ENCODE peak calls at places on chromosomes 2 and 18, in seven cellular contexts. One of them, this sample, is unnamed.

GRCh38 chr2:16482485-16482884 is 183.1 kb downstream of the CYRIA start:
- DNase-seq in stimulated activated CD4-positive, alpha-beta T cell treated with anti-CD3 and anti-CD28 coated beads, Interleukin-2, amount 100 ng/mL, for 48 hours: no peak
- DNase-seq in EL: no peak
- DNase-seq in NCI-H1694 treated with DMSO at 0.1 percent for 48 hours: no peak
- DNase-seq in stimulated activated CD8-positive, alpha-beta memory T cell treated with anti-CD3 and anti-CD28 coated beads, Interleukin-12 subunit alpha, Interleukin-12 subunit beta, amount 100 ng/mL, for 1 hour: no peak
- DNase-seq in T-helper 17 cell: no peak
- DNase-seq in activated CD4-positive, CD25-positive, alpha-beta regulatory T cell: no peak
- DNase-seq in this sample: no peak

GRCh38 chr2:163471947-163472346 is 263.9 kb downstream of the FIGN start:
- DNase-seq in stimulated activated CD4-positive, alpha-beta T cell treated with anti-CD3 and anti-CD28 coated beads, Interleukin-2, amount 100 ng/mL, for 48 hours: no peak
- DNase-seq in EL: no peak
- DNase-seq in activated CD4-positive, CD25-positive, alpha-beta regulatory T cell: no peak
- DNase-seq in NCI-H1694 treated with DMSO at 0.1 percent for 48 hours: no peak
- DNase-seq in T-helper 17 cell: no peak
- DNase-seq in stimulated activated CD8-positive, alpha-beta memory T cell treated with anti-CD3 and anti-CD28 coated beads, Interleukin-12 subunit alpha, Interleukin-12 subunit beta, amount 100 ng/mL, for 1 hour: no peak
- DNase-seq in this sample: no peak

GRCh38 chr2:212357606-212358005 is 181.0 kb downstream of the ERBB4 start:
- DNase-seq in stimulated activated CD8-positive, alpha-beta memory T cell treated with anti-CD3 and anti-CD28 coated beads, Interleukin-12 subunit alpha, Interleukin-12 subunit beta, amount 100 ng/mL, for 1 hour: no peak
- DNase-seq in activated CD4-positive, CD25-positive, alpha-beta regulatory T cell: no peak
- DNase-seq in T-helper 17 cell: no peak
- DNase-seq in NCI-H1694 treated with DMSO at 0.1 percent for 48 hours: no peak
- DNase-seq in stimulated activated CD4-positive, alpha-beta T cell treated with anti-CD3 and anti-CD28 coated beads, Interleukin-2, amount 100 ng/mL, for 48 hours: no peak
- DNase-seq in EL: no peak
- DNase-seq in this sample: no peak

GRCh38 chr2:183284606-183285005 is 160.4 kb downstream of the NUP35 start:
- DNase-seq in activated CD4-positive, CD25-positive, alpha-beta regulatory T cell: no peak
- DNase-seq in stimulated activated CD4-positive, alpha-beta T cell treated with anti-CD3 and anti-CD28 coated beads, Interleukin-2, amount 100 ng/mL, for 48 hours: no peak
- DNase-seq in EL: peak; percentile 95
- DNase-seq in stimulated activated CD8-positive, alpha-beta memory T cell treated with anti-CD3 and anti-CD28 coated beads, Interleukin-12 subunit alpha, Interleukin-12 subunit beta, amount 100 ng/mL, for 1 hour: no peak
- DNase-seq in NCI-H1694 treated with DMSO at 0.1 percent for 48 hours: no peak
- DNase-seq in T-helper 17 cell: no peak
- DNase-seq in this sample: no peak

GRCh38 chr2:24104906-24105305 is 18.2 kb downstream of the PFN4 start:
- DNase-seq in stimulated activated CD8-positive, alpha-beta memory T cell treated with anti-CD3 and anti-CD28 coated beads, Interleukin-12 subunit alpha, Interleukin-12 subunit beta, amount 100 ng/mL, for 1 hour: no peak
- DNase-seq in stimulated activated CD4-positive, alpha-beta T cell treated with anti-CD3 and anti-CD28 coated beads, Interleukin-2, amount 100 ng/mL, for 48 hours: no peak
- DNase-seq in EL: no peak
- DNase-seq in T-helper 17 cell: no peak
- DNase-seq in NCI-H1694 treated with DMSO at 0.1 percent for 48 hours: no peak
- DNase-seq in activated CD4-positive, CD25-positive, alpha-beta regulatory T cell: no peak
- DNase-seq in this sample: no peak

GRCh38 chr2:8994386-8994785 is 9.1 kb downstream of the MBOAT2 start:
- DNase-seq in stimulated activated CD8-positive, alpha-beta memory T cell treated with anti-CD3 and anti-CD28 coated beads, Interleukin-12 subunit alpha, Interleukin-12 subunit beta, amount 100 ng/mL, for 1 hour: no peak
- DNase-seq in T-helper 17 cell: no peak
- DNase-seq in stimulated activated CD4-positive, alpha-beta T cell treated with anti-CD3 and anti-CD28 coated beads, Interleukin-2, amount 100 ng/mL, for 48 hours: no peak
- DNase-seq in activated CD4-positive, CD25-positive, alpha-beta regulatory T cell: no peak
- DNase-seq in EL: no peak
- DNase-seq in NCI-H1694 treated with DMSO at 0.1 percent for 48 hours: no peak
- DNase-seq in this sample: no peak

GRCh38 chr2:98806266-98806697 is 75.3 kb upstream of the MGAT4A start:
- DNase-seq in NCI-H1694 treated with DMSO at 0.1 percent for 48 hours: peak; percentile 56
- DNase-seq in EL: peak; percentile 18
- DNase-seq in stimulated activated CD4-positive, alpha-beta T cell treated with anti-CD3 and anti-CD28 coated beads, Interleukin-2, amount 100 ng/mL, for 48 hours: no peak
- DNase-seq in stimulated activated CD8-positive, alpha-beta memory T cell treated with anti-CD3 and anti-CD28 coated beads, Interleukin-12 subunit alpha, Interleukin-12 subunit beta, amount 100 ng/mL, for 1 hour: no peak
- DNase-seq in activated CD4-positive, CD25-positive, alpha-beta regulatory T cell: no peak
- DNase-seq in T-helper 17 cell: no peak
- DNase-seq in this sample: no peak

GRCh38 chr18:21865043-21865442 is 124.5 kb downstream of the MIB1 start:
- DNase-seq in NCI-H1694 treated with DMSO at 0.1 percent for 48 hours: no peak
- DNase-seq in activated CD4-positive, CD25-positive, alpha-beta regulatory T cell: no peak
- DNase-seq in stimulated activated CD8-positive, alpha-beta memory T cell treated with anti-CD3 and anti-CD28 coated beads, Interleukin-12 subunit alpha, Interleukin-12 subunit beta, amount 100 ng/mL, for 1 hour: no peak
- DNase-seq in stimulated activated CD4-positive, alpha-beta T cell treated with anti-CD3 and anti-CD28 coated beads, Interleukin-2, amount 100 ng/mL, for 48 hours: no peak
- DNase-seq in T-helper 17 cell: no peak
- DNase-seq in EL: peak; percentile 31
- DNase-seq in this sample: no peak

GRCh38 chr2:159609933-159610523 is 6.3 kb downstream of the BAZ2B start:
- DNase-seq in T-helper 17 cell: no peak
- DNase-seq in stimulated activated CD4-positive, alpha-beta T cell treated with anti-CD3 and anti-CD28 coated beads, Interleukin-2, amount 100 ng/mL, for 48 hours: no peak
- DNase-seq in NCI-H1694 treated with DMSO at 0.1 percent for 48 hours: peak; percentile 28
- DNase-seq in stimulated activated CD8-positive, alpha-beta memory T cell treated with anti-CD3 and anti-CD28 coated beads, Interleukin-12 subunit alpha, Interleukin-12 subunit beta, amount 100 ng/mL, for 1 hour: no peak
- DNase-seq in EL: no peak
- DNase-seq in activated CD4-positive, CD25-positive, alpha-beta regulatory T cell: no peak
- DNase-seq in this sample: no peak

GRCh38 chr2:172323256-172323655 is 104.1 kb upstream of the ITGA6 start:
- DNase-seq in activated CD4-positive, CD25-positive, alpha-beta regulatory T cell: no peak
- DNase-seq in stimulated activated CD4-positive, alpha-beta T cell treated with anti-CD3 and anti-CD28 coated beads, Interleukin-2, amount 100 ng/mL, for 48 hours: no peak
- DNase-seq in stimulated activated CD8-positive, alpha-beta memory T cell treated with anti-CD3 and anti-CD28 coated beads, Interleukin-12 subunit alpha, Interleukin-12 subunit beta, amount 100 ng/mL, for 1 hour: no peak
- DNase-seq in EL: no peak
- DNase-seq in T-helper 17 cell: no peak
- DNase-seq in NCI-H1694 treated with DMSO at 0.1 percent for 48 hours: no peak
- DNase-seq in this sample: no peak

GRCh38 chr2:3324404-3325281 is 53.0 kb downstream of the EIPR1 start:
- DNase-seq in T-helper 17 cell: no peak
- DNase-seq in EL: no peak
- DNase-seq in activated CD4-positive, CD25-positive, alpha-beta regulatory T cell: no peak
- DNase-seq in stimulated activated CD4-positive, alpha-beta T cell treated with anti-CD3 and anti-CD28 coated beads, Interleukin-2, amount 100 ng/mL, for 48 hours: no peak
- DNase-seq in stimulated activated CD8-positive, alpha-beta memory T cell treated with anti-CD3 and anti-CD28 coated beads, Interleukin-12 subunit alpha, Interleukin-12 subunit beta, amount 100 ng/mL, for 1 hour: no peak
- DNase-seq in NCI-H1694 treated with DMSO at 0.1 percent for 48 hours: no peak
- DNase-seq in this sample: no peak

GRCh38 chr2:150392614-150393013 is 94.9 kb downstream of the RND3 start:
- DNase-seq in NCI-H1694 treated with DMSO at 0.1 percent for 48 hours: no peak
- DNase-seq in T-helper 17 cell: no peak
- DNase-seq in activated CD4-positive, CD25-positive, alpha-beta regulatory T cell: no peak
- DNase-seq in EL: no peak
- DNase-seq in stimulated activated CD4-positive, alpha-beta T cell treated with anti-CD3 and anti-CD28 coated beads, Interleukin-2, amount 100 ng/mL, for 48 hours: no peak
- DNase-seq in stimulated activated CD8-positive, alpha-beta memory T cell treated with anti-CD3 and anti-CD28 coated beads, Interleukin-12 subunit alpha, Interleukin-12 subunit beta, amount 100 ng/mL, for 1 hour: no peak
- DNase-seq in this sample: no peak

GRCh38 chr2:177433402-177433801 is 40.8 kb downstream of the AGPS start:
- DNase-seq in stimulated activated CD8-positive, alpha-beta memory T cell treated with anti-CD3 and anti-CD28 coated beads, Interleukin-12 subunit alpha, Interleukin-12 subunit beta, amount 100 ng/mL, for 1 hour: no peak
- DNase-seq in activated CD4-positive, CD25-positive, alpha-beta regulatory T cell: no peak
- DNase-seq in NCI-H1694 treated with DMSO at 0.1 percent for 48 hours: no peak
- DNase-seq in T-helper 17 cell: no peak
- DNase-seq in stimulated activated CD4-positive, alpha-beta T cell treated with anti-CD3 and anti-CD28 coated beads, Interleukin-2, amount 100 ng/mL, for 48 hours: no peak
- DNase-seq in EL: no peak
- DNase-seq in this sample: no peak

GRCh38 chr2:178397002-178397605 is 53.9 kb downstream of the PRKRA start:
- DNase-seq in EL: peak; percentile 56
- DNase-seq in stimulated activated CD4-positive, alpha-beta T cell treated with anti-CD3 and anti-CD28 coated beads, Interleukin-2, amount 100 ng/mL, for 48 hours: no peak
- DNase-seq in T-helper 17 cell: no peak
- DNase-seq in NCI-H1694 treated with DMSO at 0.1 percent for 48 hours: peak; percentile 70
- DNase-seq in stimulated activated CD8-positive, alpha-beta memory T cell treated with anti-CD3 and anti-CD28 coated beads, Interleukin-12 subunit alpha, Interleukin-12 subunit beta, amount 100 ng/mL, for 1 hour: no peak
- DNase-seq in activated CD4-positive, CD25-positive, alpha-beta regulatory T cell: no peak
- DNase-seq in this sample: no peak

GRCh38 chr18:8142131-8142711 is 467.0 kb upstream of the RAB12 start:
- DNase-seq in stimulated activated CD8-positive, alpha-beta memory T cell treated with anti-CD3 and anti-CD28 coated beads, Interleukin-12 subunit alpha, Interleukin-12 subunit beta, amount 100 ng/mL, for 1 hour: no peak
- DNase-seq in stimulated activated CD4-positive, alpha-beta T cell treated with anti-CD3 and anti-CD28 coated beads, Interleukin-2, amount 100 ng/mL, for 48 hours: no peak
- DNase-seq in T-helper 17 cell: no peak
- DNase-seq in NCI-H1694 treated with DMSO at 0.1 percent for 48 hours: no peak
- DNase-seq in EL: peak; percentile 60
- DNase-seq in activated CD4-positive, CD25-positive, alpha-beta regulatory T cell: no peak
- DNase-seq in this sample: no peak

GRCh38 chr2:171210864-171211431 is 50.3 kb upstream of the TLK1 start:
- DNase-seq in T-helper 17 cell: peak; percentile 12
- DNase-seq in NCI-H1694 treated with DMSO at 0.1 percent for 48 hours: no peak
- DNase-seq in stimulated activated CD4-positive, alpha-beta T cell treated with anti-CD3 and anti-CD28 coated beads, Interleukin-2, amount 100 ng/mL, for 48 hours: peak; percentile 27
- DNase-seq in EL: no peak
- DNase-seq in stimulated activated CD8-positive, alpha-beta memory T cell treated with anti-CD3 and anti-CD28 coated beads, Interleukin-12 subunit alpha, Interleukin-12 subunit beta, amount 100 ng/mL, for 1 hour: no peak
- DNase-seq in activated CD4-positive, CD25-positive, alpha-beta regulatory T cell: no peak
- DNase-seq in this sample: no peak

GRCh38 chr2:236663671-236664101 is 94.1 kb downstream of the ACKR3 start:
- DNase-seq in NCI-H1694 treated with DMSO at 0.1 percent for 48 hours: no peak
- DNase-seq in stimulated activated CD4-positive, alpha-beta T cell treated with anti-CD3 and anti-CD28 coated beads, Interleukin-2, amount 100 ng/mL, for 48 hours: no peak
- DNase-seq in activated CD4-positive, CD25-positive, alpha-beta regulatory T cell: no peak
- DNase-seq in EL: peak; percentile 89
- DNase-seq in T-helper 17 cell: no peak
- DNase-seq in stimulated activated CD8-positive, alpha-beta memory T cell treated with anti-CD3 and anti-CD28 coated beads, Interleukin-12 subunit alpha, Interleukin-12 subunit beta, amount 100 ng/mL, for 1 hour: no peak
- DNase-seq in this sample: no peak

GRCh38 chr2:226467633-226468032 is 332.0 kb downstream of the IRS1 start:
- DNase-seq in EL: no peak
- DNase-seq in T-helper 17 cell: no peak
- DNase-seq in activated CD4-positive, CD25-positive, alpha-beta regulatory T cell: no peak
- DNase-seq in NCI-H1694 treated with DMSO at 0.1 percent for 48 hours: no peak
- DNase-seq in stimulated activated CD4-positive, alpha-beta T cell treated with anti-CD3 and anti-CD28 coated beads, Interleukin-2, amount 100 ng/mL, for 48 hours: no peak
- DNase-seq in stimulated activated CD8-positive, alpha-beta memory T cell treated with anti-CD3 and anti-CD28 coated beads, Interleukin-12 subunit alpha, Interleukin-12 subunit beta, amount 100 ng/mL, for 1 hour: no peak
- DNase-seq in this sample: no peak

GRCh38 chr18:22348521-22349316 is 69.0 kb downstream of the CTAGE1 start:
- DNase-seq in EL: peak; percentile 85
- DNase-seq in stimulated activated CD8-positive, alpha-beta memory T cell treated with anti-CD3 and anti-CD28 coated beads, Interleukin-12 subunit alpha, Interleukin-12 subunit beta, amount 100 ng/mL, for 1 hour: no peak
- DNase-seq in T-helper 17 cell: no peak
- DNase-seq in NCI-H1694 treated with DMSO at 0.1 percent for 48 hours: no peak
- DNase-seq in stimulated activated CD4-positive, alpha-beta T cell treated with anti-CD3 and anti-CD28 coated beads, Interleukin-2, amount 100 ng/mL, for 48 hours: no peak
- DNase-seq in activated CD4-positive, CD25-positive, alpha-beta regulatory T cell: no peak
- DNase-seq in this sample: no peak

GRCh38 chr18:68177807-68178702 is 536.9 kb downstream of the TMX3 start:
- DNase-seq in stimulated activated CD8-positive, alpha-beta memory T cell treated with anti-CD3 and anti-CD28 coated beads, Interleukin-12 subunit alpha, Interleukin-12 subunit beta, amount 100 ng/mL, for 1 hour: no peak
- DNase-seq in stimulated activated CD4-positive, alpha-beta T cell treated with anti-CD3 and anti-CD28 coated beads, Interleukin-2, amount 100 ng/mL, for 48 hours: no peak
- DNase-seq in EL: peak; percentile 98
- DNase-seq in NCI-H1694 treated with DMSO at 0.1 percent for 48 hours: peak; percentile 14
- DNase-seq in activated CD4-positive, CD25-positive, alpha-beta regulatory T cell: no peak
- DNase-seq in T-helper 17 cell: no peak
- DNase-seq in this sample: no peak

GRCh38 chr2:216018709-216019108 is 5.4 kb upstream of the MREG start:
- DNase-seq in activated CD4-positive, CD25-positive, alpha-beta regulatory T cell: no peak
- DNase-seq in EL: no peak
- DNase-seq in stimulated activated CD4-positive, alpha-beta T cell treated with anti-CD3 and anti-CD28 coated beads, Interleukin-2, amount 100 ng/mL, for 48 hours: no peak
- DNase-seq in NCI-H1694 treated with DMSO at 0.1 percent for 48 hours: no peak
- DNase-seq in T-helper 17 cell: no peak
- DNase-seq in stimulated activated CD8-positive, alpha-beta memory T cell treated with anti-CD3 and anti-CD28 coated beads, Interleukin-12 subunit alpha, Interleukin-12 subunit beta, amount 100 ng/mL, for 1 hour: no peak
- DNase-seq in this sample: no peak

GRCh38 chr2:111121028-111121872 is 536 bp downstream of the BCL2L11 start:
- DNase-seq in stimulated activated CD8-positive, alpha-beta memory T cell treated with anti-CD3 and anti-CD28 coated beads, Interleukin-12 subunit alpha, Interleukin-12 subunit beta, amount 100 ng/mL, for 1 hour: peak; percentile 18
- DNase-seq in EL: peak; percentile 53
- DNase-seq in stimulated activated CD4-positive, alpha-beta T cell treated with anti-CD3 and anti-CD28 coated beads, Interleukin-2, amount 100 ng/mL, for 48 hours: peak; percentile 48
- DNase-seq in NCI-H1694 treated with DMSO at 0.1 percent for 48 hours: peak; percentile 30
- DNase-seq in activated CD4-positive, CD25-positive, alpha-beta regulatory T cell: no peak
- DNase-seq in T-helper 17 cell: peak; percentile 17
- DNase-seq in this sample: peak; percentile 83

GRCh38 chr2:81714817-81715216 is 1410.3 kb upstream of the LRRTM1 start:
- DNase-seq in stimulated activated CD4-positive, alpha-beta T cell treated with anti-CD3 and anti-CD28 coated beads, Interleukin-2, amount 100 ng/mL, for 48 hours: no peak
- DNase-seq in activated CD4-positive, CD25-positive, alpha-beta regulatory T cell: no peak
- DNase-seq in stimulated activated CD8-positive, alpha-beta memory T cell treated with anti-CD3 and anti-CD28 coated beads, Interleukin-12 subunit alpha, Interleukin-12 subunit beta, amount 100 ng/mL, for 1 hour: no peak
- DNase-seq in T-helper 17 cell: no peak
- DNase-seq in NCI-H1694 treated with DMSO at 0.1 percent for 48 hours: no peak
- DNase-seq in EL: no peak
- DNase-seq in this sample: no peak

This sample was measured in stimulated activated effector memory CD8-positive, alpha-beta T cell treated with anti-CD3 and anti-CD28 coated beads, Interleukin-12 subunit alpha, Interleukin-12 subunit beta, amount 100 ng/mL, for 72 hours.